ENCODE peak calls at places on chromosome 6, in ten cellular contexts. Z is EH, B is T-helper 9 cell, R is heart left ventricle, W is HTR-8/SVneo, Y is GM10248, S is breast epithelium, V is SW480, J is AG08396, N is kidney glomerular epithelial cell. D is an unnamed sample.

GRCh38 chr6:148593813-148594170 is 153.0 kb upstream of the UST start:
- DNase-seq in Z (peak; percentile 16), B (no peak), R (peak; percentile 29), W (no peak), Y (no peak), S (no peak), V (no peak), J (no peak), N (no peak), D (no peak)

GRCh38 chr6:133973109-133973971 is 20.3 kb downstream of the TBPL1 start:
- DNase-seq in Z (peak; percentile 66), B (no peak), R (no peak), W (peak; percentile 33), Y (peak; percentile 44), S (no peak), V (peak; percentile 44), J (no peak), N (peak; percentile 60), D (peak; percentile 62)

GRCh38 chr6:135983720-135984343 is 132.3 kb downstream of the PDE7B start:
- DNase-seq in Z (no peak), B (no peak), R (no peak), W (no peak), Y (no peak), S (no peak), V (no peak), J (no peak), N (no peak), D (no peak)

GRCh38 chr6:133886104-133886503 is 2.8 kb upstream of the TCF21 start:
- DNase-seq in Z (no peak), B (no peak), R (no peak), W (no peak), Y (no peak), S (no peak), V (no peak), J (no peak), N (no peak), D (no peak)

GRCh38 chr6:25794784-25795183 is 37.1 kb downstream of the SLC17A1 start:
- DNase-seq in Z (no peak), B (no peak), R (no peak), W (no peak), Y (no peak), S (no peak), V (no peak), J (no peak), N (no peak), D (no peak)

GRCh38 chr6:170516783-170517616 is 36.1 kb downstream of the PSMB1 start:
- DNase-seq in Z (peak; percentile 81), B (peak; percentile 8), R (peak; percentile 55), W (peak; percentile 31), Y (peak; percentile 39), S (no peak), V (peak; percentile 73), J (peak; percentile 55), N (peak; percentile 62), D (peak; percentile 50)

GRCh38 chr6:67047996-67048395 is 1341.0 kb upstream of the EYS start:
- DNase-seq in Z (no peak), B (no peak), R (no peak), W (no peak), Y (no peak), S (no peak), V (no peak), J (no peak), N (no peak), D (no peak)

GRCh38 chr6:7243188-7243942 is 69.6 kb downstream of the SSR1 start:
- DNase-seq in Z (peak; percentile 70), B (peak; percentile 15), R (peak; percentile 14), W (peak; percentile 74), Y (peak; percentile 76), S (no peak), V (peak; percentile 51), J (peak; percentile 84), N (peak; percentile 72), D (peak; percentile 63)

GRCh38 chr6:3088853-3089445 is 20.7 kb downstream of the RIPK1 start:
- DNase-seq in Z (peak; percentile 25), B (no peak), R (no peak), W (no peak), Y (no peak), S (no peak), V (no peak), J (no peak), N (no peak), D (no peak)

GRCh38 chr6:9507136-9507895 is 907.6 kb downstream of the TFAP2A start:
- DNase-seq in Z (peak; percentile 11), B (no peak), R (no peak), W (no peak), Y (no peak), S (no peak), V (no peak), J (no peak), N (no peak), D (no peak)

GRCh38 chr6:7050099-7050498 is 57.7 kb upstream of the RREB1 start:
- DNase-seq in Z (no peak), B (no peak), R (no peak), W (no peak), Y (no peak), S (no peak), V (no peak), J (no peak), N (no peak), D (no peak)

GRCh38 chr6:7051780-7052440 is 55.9 kb upstream of the RREB1 start:
- DNase-seq in Z (peak; percentile 34), B (peak; percentile 36), R (peak; percentile 72), W (peak; percentile 41), Y (peak; percentile 74), S (peak; percentile 58), V (peak; percentile 60), J (peak; percentile 70), N (no peak), D (no peak)

GRCh38 chr6:6581014-6581413 is 7.5 kb upstream of the LY86 start:
- DNase-seq in Z (no peak), B (no peak), R (no peak), W (no peak), Y (no peak), S (no peak), V (no peak), J (no peak), N (no peak), D (no peak)

GRCh38 chr6:20160541-20161283 is 51.6 kb downstream of the MBOAT1 start:
- DNase-seq in Z (no peak), B (no peak), R (no peak), W (no peak), Y (no peak), S (no peak), V (no peak), J (peak; percentile 17), N (no peak), D (no peak)

GRCh38 chr6:113995632-113996031 is 24.7 kb upstream of the HDAC2 start:
- DNase-seq in Z (peak; percentile 98), B (no peak), R (peak; percentile 72), W (peak; percentile 84), Y (no peak), S (no peak), V (peak; percentile 51), J (peak; percentile 77), N (peak; percentile 86), D (peak; percentile 56)

GRCh38 chr6:24228681-24229255 is 102.8 kb downstream of the NRSN1 start:
- DNase-seq in Z (peak; percentile 6), B (no peak), R (no peak), W (peak; percentile 58), Y (no peak), S (no peak), V (peak; percentile 39), J (no peak), N (peak; percentile 74), D (no peak)

GRCh38 chr6:3368701-3369100 is 88.1 kb downstream of the SLC22A23 start:
- DNase-seq in Z (no peak), B (no peak), R (no peak), W (no peak), Y (no peak), S (no peak), V (no peak), J (no peak), N (no peak), D (no peak)

GRCh38 chr6:4844108-4844507 is 67.9 kb downstream of the CDYL start:
- DNase-seq in Z (no peak), B (no peak), R (no peak), W (no peak), Y (no peak), S (no peak), V (no peak), J (no peak), N (no peak), D (no peak)

GRCh38 chr6:157405986-157406385 is 25.0 kb downstream of the ZDHHC14 start:
- DNase-seq in Z (peak; percentile 63), B (no peak), R (no peak), W (peak; percentile 65), Y (no peak), S (no peak), V (no peak), J (no peak), N (peak; percentile 46), D (no peak)

GRCh38 chr6:19664878-19665715 is 172.1 kb upstream of the ID4 start:
- DNase-seq in Z (no peak), B (no peak), R (no peak), W (no peak), Y (no peak), S (no peak), V (no peak), J (no peak), N (no peak), D (no peak)

GRCh38 chr6:113306552-113307145 is 550.5 kb upstream of the MARCKS start:
- DNase-seq in Z (peak; percentile 21), B (peak; percentile 1), R (peak; percentile 43), W (peak; percentile 5), Y (peak; percentile 35), S (peak; percentile 73), V (peak; percentile 42), J (no peak), N (peak; percentile 14), D (peak; percentile 12)

GRCh38 chr6:134437376-134437775 is 119.5 kb upstream of the SGK1 start:
- DNase-seq in Z (peak; percentile 57), B (no peak), R (no peak), W (no peak), Y (peak; percentile 38), S (no peak), V (no peak), J (no peak), N (no peak), D (no peak)

GRCh38 chr6:85291326-85291725 is 158.6 kb upstream of the NT5E start:
- DNase-seq in Z (no peak), B (no peak), R (no peak), W (no peak), Y (no peak), S (no peak), V (no peak), J (no peak), N (no peak), D (no peak)

GRCh38 chr6:109165392-109165964 is 70.2 kb downstream of the CEP57L1 start:
- DNase-seq in Z (peak; percentile 58), B (no peak), R (peak; percentile 30), W (peak; percentile 13), Y (no peak), S (no peak), V (peak; percentile 37), J (peak; percentile 52), N (peak; percentile 35), D (no peak)

GRCh38 chr6:17277256-17277655 is 3.9 kb upstream of the RBM24 start:
- DNase-seq in Z (no peak), B (no peak), R (no peak), W (no peak), Y (no peak), S (no peak), V (no peak), J (no peak), N (no peak), D (no peak)

GRCh38 chr6:13038315-13039261 is 289.7 kb downstream of the TBC1D7 start:
- DNase-seq in Z (no peak), B (no peak), R (peak; percentile 53), W (no peak), Y (no peak), S (no peak), V (no peak), J (no peak), N (no peak), D (no peak)

GRCh38 chr6:33620158-33620583 is 951 bp upstream of the ITPR3 start:
- DNase-seq in Z (no peak), B (peak; percentile 25), R (no peak), W (peak; percentile 61), Y (peak; percentile 52), S (no peak), V (peak; percentile 55), J (peak; percentile 65), N (no peak), D (peak; percentile 56)

GRCh38 chr6:149895702-149896310 is 2.1 kb downstream of the RAET1E start:
- DNase-seq in Z (peak; percentile 88), B (no peak), R (peak; percentile 76), W (peak; percentile 48), Y (no peak), S (no peak), V (peak; percentile 65), J (no peak), N (no peak), D (peak; percentile 60)

D was measured in LoVo.